ENCODE peak calls at places on chromosomes 13 and 19, in nine cellular contexts. W, E, Y, Z, D, A, J, T and F are unnamed samples.
A peak's percentile ranks its signal among the peaks of the same experiment; 100 is the strongest.

GRCh38 chr13:113897161-113897560 is 33.3 kb upstream of the GAS6 start:
- DNase-seq in W (no peak), E (no peak), Y (no peak), Z (no peak), D (no peak), A (peak; percentile 86), J (peak; percentile 91), T (peak; percentile 72), F (no peak)

GRCh38 chr19:5655412-5655811 is 24.9 kb downstream of the MICOS13 start:
- DNase-seq in W (no peak), E (no peak), Y (no peak), Z (no peak), D (peak; percentile 12), A (no peak), J (no peak), T (no peak), F (no peak)

GRCh38 chr13:113291997-113292862 is 4.8 kb upstream of the LAMP1 start:
- DNase-seq in W (peak; percentile 32), E (no peak), Y (peak; percentile 49), Z (no peak), D (peak; percentile 66), A (no peak), J (peak; percentile 27), T (no peak), F (peak; percentile 36)

GRCh38 chr19:39828634-39829032 is 5.3 kb downstream of the DYRK1B start:
- DNase-seq in W (no peak), E (no peak), Y (no peak), Z (no peak), D (no peak), A (no peak), J (no peak), T (no peak), F (no peak)

GRCh38 chr19:38852231-38853044 is 2.7 kb upstream of the HNRNPL start:
- DNase-seq in W (peak; percentile 82), E (peak; percentile 77), Y (peak; percentile 78), Z (peak; percentile 63), D (peak; percentile 75), A (peak; percentile 43), J (peak; percentile 55), T (peak; percentile 80), F (peak; percentile 47)

GRCh38 chr19:5293607-5294089 is 47.0 kb downstream of the PTPRS start:
- DNase-seq in W (peak; percentile 62), E (peak; percentile 50), Y (peak; percentile 84), Z (peak; percentile 43), D (no peak), A (no peak), J (peak; percentile 49), T (no peak), F (peak; percentile 38)

GRCh38 chr19:38649305-38650179 is 2.1 kb downstream of the ACTN4 start:
- DNase-seq in W (no peak), E (no peak), Y (peak; percentile 49), Z (peak; percentile 72), D (peak; percentile 63), A (no peak), J (no peak), T (no peak), F (no peak)

GRCh38 chr13:31199849-31200635 is at the start of gene B3GLCT:
- DNase-seq in W (peak; percentile 89), E (peak; percentile 84), Y (peak; percentile 81), Z (peak; percentile 63), D (peak; percentile 86), A (peak; percentile 18), J (peak; percentile 87), T (peak; percentile 88), F (peak; percentile 68)

GRCh38 chr13:90403330-90404082 is 944.0 kb upstream of the MIR17HG start:
- DNase-seq in W (no peak), E (no peak), Y (no peak), Z (no peak), D (no peak), A (no peak), J (no peak), T (no peak), F (no peak)

GRCh38 chr13:37753776-37754175 is 115.8 kb downstream of the TRPC4 start:
- DNase-seq in W (no peak), E (no peak), Y (peak; percentile 16), Z (no peak), D (no peak), A (no peak), J (no peak), T (no peak), F (no peak)

GRCh38 chr19:996051-996838 is 4.0 kb upstream of the GRIN3B start:
- DNase-seq in W (no peak), E (no peak), Y (peak; percentile 75), Z (peak; percentile 43), D (no peak), A (peak; percentile 45), J (peak; percentile 61), T (no peak), F (no peak)

GRCh38 chr13:73708393-73708985 is 425.7 kb downstream of the KLF12 start:
- DNase-seq in W (no peak), E (peak; percentile 33), Y (peak; percentile 83), Z (peak; percentile 23), D (no peak), A (peak; percentile 65), J (peak; percentile 84), T (no peak), F (peak; percentile 8)

GRCh38 chr19:34075661-34076091 is 96.6 kb upstream of the LSM14A start:
- DNase-seq in W (no peak), E (no peak), Y (no peak), Z (no peak), D (no peak), A (peak; percentile 14), J (peak; percentile 7), T (no peak), F (no peak)

GRCh38 chr19:20840371-20840770 is 64.3 kb downstream of the ZNF66 start:
- DNase-seq in W (no peak), E (no peak), Y (no peak), Z (no peak), D (no peak), A (no peak), J (no peak), T (no peak), F (no peak)

GRCh38 chr13:39887424-39887823 is 232.0 kb downstream of the COG6 start:
- DNase-seq in W (no peak), E (no peak), Y (no peak), Z (no peak), D (no peak), A (no peak), J (no peak), T (no peak), F (no peak)

GRCh38 chr13:40433577-40433976 is 232.9 kb downstream of the FOXO1 start:
- DNase-seq in W (no peak), E (no peak), Y (no peak), Z (no peak), D (no peak), A (no peak), J (no peak), T (no peak), F (no peak)

GRCh38 chr19:5138606-5139594 is 170.0 kb downstream of the KDM4B start:
- DNase-seq in W (no peak), E (no peak), Y (no peak), Z (no peak), D (peak; percentile 72), A (peak; percentile 94), J (peak; percentile 95), T (peak; percentile 76), F (no peak)

GRCh38 chr19:45650722-45651121 is 11.5 kb upstream of the EML2 start:
- DNase-seq in W (no peak), E (no peak), Y (no peak), Z (no peak), D (no peak), A (no peak), J (no peak), T (no peak), F (no peak)

GRCh38 chr19:45976180-45976579 is 2.5 kb upstream of the NOVA2 start:
- DNase-seq in W (no peak), E (no peak), Y (peak; percentile 75), Z (no peak), D (no peak), A (peak; percentile 9), J (peak; percentile 36), T (no peak), F (peak; percentile 72)

GRCh38 chr19:15159251-15159650 is 41.5 kb downstream of the NOTCH3 start:
- DNase-seq in W (no peak), E (no peak), Y (peak; percentile 57), Z (no peak), D (no peak), A (no peak), J (no peak), T (no peak), F (no peak)
- H3K27me3 ChIP-seq in W (no peaks in the 10 kb centered on the region), E (no peaks in the 10 kb centered on the region), Y (no peaks in the 10 kb centered on the region), Z (no peaks in the 10 kb centered on the region), D (no peaks in the 10 kb centered on the region), A (no peaks in the 10 kb centered on the region), J (no peaks in the 10 kb centered on the region), T (no peaks in the 10 kb centered on the region), F (no peaks in the 10 kb centered on the region)

GRCh38 chr13:111969551-111970135 is 97.3 kb upstream of the SOX1 start:
- DNase-seq in W (no peak), E (no peak), Y (no peak), Z (no peak), D (no peak), A (no peak), J (no peak), T (no peak), F (no peak)

GRCh38 chr13:111974065-111974640 is 92.8 kb upstream of the SOX1 start:
- DNase-seq in W (no peak), E (no peak), Y (no peak), Z (no peak), D (no peak), A (no peak), J (no peak), T (no peak), F (no peak)

GRCh38 chr13:111970501-111971155 is 96.3 kb upstream of the SOX1 start:
- DNase-seq in W (no peak), E (no peak), Y (no peak), Z (no peak), D (no peak), A (no peak), J (no peak), T (no peak), F (no peak)

GRCh38 chr13:111973186-111974064 is 93.5 kb upstream of the SOX1 start:
- DNase-seq in W (no peak), E (no peak), Y (no peak), Z (no peak), D (no peak), A (no peak), J (no peak), T (no peak), F (no peak)

GRCh38 chr13:111972261-111972780 is 94.6 kb upstream of the SOX1 start:
- DNase-seq in W (no peak), E (no peak), Y (no peak), Z (no peak), D (no peak), A (no peak), J (no peak), T (no peak), F (no peak)
- H3K27me3 ChIP-seq in W (no peaks in the 10 kb centered on the region), E (peaks cover 27% of the 10 kb centered on the region), Y (no peaks in the 10 kb centered on the region), Z (peaks cover 18% of the 10 kb centered on the region), D (peaks cover 58% of the 10 kb centered on the region), A (no peaks in the 10 kb centered on the region), J (peaks cover 47% of the 10 kb centered on the region), T (no peaks in the 10 kb centered on the region), F (no peaks in the 10 kb centered on the region)

GRCh38 chr19:55165952-55166529 is 372 bp downstream of the DNAAF3 start:
- DNase-seq in W (peak; percentile 46), E (peak; percentile 51), Y (peak; percentile 98), Z (peak; percentile 45), D (no peak), A (peak; percentile 73), J (peak; percentile 83), T (peak; percentile 72), F (no peak)
- H3K27me3 ChIP-seq in W (peaks cover under 1% of the 10 kb centered on the region), E (peaks cover 30% of the 10 kb centered on the region), Y (peaks cover 50% of the 10 kb centered on the region), Z (peaks cover 50% of the 10 kb centered on the region), D (peaks cover 80% of the 10 kb centered on the region), A (peaks cover 13% of the 10 kb centered on the region), J (peaks cover 45% of the 10 kb centered on the region), T (peaks cover 39% of the 10 kb centered on the region), F (peaks cover 55% of the 10 kb centered on the region)

GRCh38 chr19:35430382-35431146 is 17.5 kb upstream of the FFAR2 start:
- DNase-seq in W (no peak), E (no peak), Y (no peak), Z (no peak), D (no peak), A (no peak), J (peak; percentile 61), T (no peak), F (no peak)
- H3K27me3 ChIP-seq in W (no peaks in the 10 kb centered on the region), E (no peaks in the 10 kb centered on the region), Y (no peaks in the 10 kb centered on the region), Z (no peaks in the 10 kb centered on the region), D (no peaks in the 10 kb centered on the region), A (no peaks in the 10 kb centered on the region), J (no peaks in the 10 kb centered on the region), T (no peaks in the 10 kb centered on the region), F (no peaks in the 10 kb centered on the region)